ENCODE peak calls at places on chromosomes 11 and 22, in four cellular contexts. One of them, this sample, is unnamed.
A peak's percentile ranks its signal among the peaks of the same experiment; 100 is the strongest.

GRCh38 chr22:25374871-25375270 is 155.4 kb downstream of the CRYBB2 start:
- DNase-seq in K562: no peak
- DNase-seq in IMR-90: no peak
- DNase-seq in GM12878: no peak
- DNase-seq in this sample: no peak

GRCh38 chr22:49970528-49971231 is 10.1 kb downstream of the PIM3 start:
- DNase-seq in K562: peak; percentile 96
- DNase-seq in IMR-90: peak; percentile 97
- DNase-seq in GM12878: peak; percentile 85
- DNase-seq in this sample: peak; percentile 98

GRCh38 chr11:110065189-110065588 is 28.0 kb upstream of the ZC3H12C start:
- DNase-seq in K562: no peak
- DNase-seq in IMR-90: no peak
- DNase-seq in GM12878: no peak
- DNase-seq in this sample: no peak

GRCh38 chr11:3204141-3205015 is 14.2 kb downstream of the MRGPRG start:
- DNase-seq in K562: no peak
- DNase-seq in IMR-90: no peak
- DNase-seq in GM12878: no peak
- DNase-seq in this sample: no peak

GRCh38 chr11:119594639-119595249 is 134.3 kb downstream of the NECTIN1 start:
- DNase-seq in K562: peak; percentile 84
- DNase-seq in IMR-90: peak; percentile 87
- DNase-seq in GM12878: no peak
- DNase-seq in this sample: no peak

GRCh38 chr22:39117585-39118191 is 20.6 kb downstream of the APOBEC3H start:
- DNase-seq in K562: peak; percentile 68
- DNase-seq in IMR-90: peak; percentile 49
- DNase-seq in GM12878: peak; percentile 81
- DNase-seq in this sample: peak; percentile 55

GRCh38 chr11:10727259-10727851 is 23.7 kb upstream of the CTR9 start:
- DNase-seq in K562: no peak
- DNase-seq in IMR-90: peak; percentile 77
- DNase-seq in GM12878: no peak
- DNase-seq in this sample: no peak

GRCh38 chr11:134609361-134610115 is 197.5 kb upstream of the B3GAT1 start:
- DNase-seq in K562: no peak
- DNase-seq in IMR-90: no peak
- DNase-seq in GM12878: no peak
- DNase-seq in this sample: no peak

GRCh38 chr11:35602160-35602793 is 16.0 kb upstream of the FJX1 start:
- DNase-seq in K562: no peak
- DNase-seq in IMR-90: no peak
- DNase-seq in GM12878: no peak
- DNase-seq in this sample: no peak

GRCh38 chr11:121741316-121741715 is 288.5 kb upstream of the SORL1-AS1 start:
- DNase-seq in K562: no peak
- DNase-seq in IMR-90: peak; percentile 32
- DNase-seq in GM12878: no peak
- DNase-seq in this sample: no peak

GRCh38 chr22:17552737-17553136 is 10.6 kb upstream of the SLC25A18 start:
- DNase-seq in K562: no peak
- DNase-seq in IMR-90: no peak
- DNase-seq in GM12878: no peak
- DNase-seq in this sample: no peak

GRCh38 chr11:35419713-35420333 is 465 bp upstream of the SLC1A2 start:
- DNase-seq in K562: no peak
- DNase-seq in IMR-90: no peak
- DNase-seq in GM12878: no peak
- DNase-seq in this sample: no peak

GRCh38 chr11:130782361-130783221 is 133.7 kb downstream of the SNX19 start:
- DNase-seq in K562: no peak
- DNase-seq in IMR-90: peak; percentile 52
- DNase-seq in GM12878: no peak
- DNase-seq in this sample: no peak

GRCh38 chr22:19218541-19219233 is 40.2 kb upstream of the SLC25A1 start:
- DNase-seq in K562: peak; percentile 47
- DNase-seq in IMR-90: no peak
- DNase-seq in GM12878: no peak
- DNase-seq in this sample: no peak

GRCh38 chr11:35047179-35047578 is 91.8 kb upstream of the CD44 start:
- DNase-seq in K562: no peak
- DNase-seq in IMR-90: no peak
- DNase-seq in GM12878: no peak
- DNase-seq in this sample: no peak

GRCh38 chr11:117921893-117922292 is 7.3 kb downstream of the TMPRSS13 start:
- DNase-seq in K562: no peak
- DNase-seq in IMR-90: no peak
- DNase-seq in GM12878: no peak
- DNase-seq in this sample: no peak

GRCh38 chr11:47948137-47948536 is 32.2 kb upstream of the PTPRJ start:
- DNase-seq in K562: peak; percentile 83
- DNase-seq in IMR-90: no peak
- DNase-seq in GM12878: no peak
- DNase-seq in this sample: peak; percentile 68

GRCh38 chr11:71447791-71448256 is 369 bp downstream of the DHCR7 start:
- DNase-seq in K562: peak; percentile 39
- DNase-seq in IMR-90: no peak
- DNase-seq in GM12878: no peak
- DNase-seq in this sample: no peak

GRCh38 chr11:20031155-20032001 is 128.9 kb downstream of the DBX1 start:
- DNase-seq in K562: no peak
- DNase-seq in IMR-90: peak; percentile 95
- DNase-seq in GM12878: no peak
- DNase-seq in this sample: no peak

GRCh38 chr11:27444801-27445215 is 27.8 kb downstream of the LGR4 start:
- DNase-seq in K562: peak; percentile 43
- DNase-seq in IMR-90: no peak
- DNase-seq in GM12878: no peak
- DNase-seq in this sample: no peak

GRCh38 chr11:121717296-121717695 is 264.5 kb upstream of the SORL1-AS1 start:
- DNase-seq in K562: no peak
- DNase-seq in IMR-90: no peak
- DNase-seq in GM12878: no peak
- DNase-seq in this sample: no peak

GRCh38 chr11:95157824-95158223 is 68.2 kb downstream of the ENDOD1 start:
- DNase-seq in K562: no peak
- DNase-seq in IMR-90: no peak
- DNase-seq in GM12878: no peak
- DNase-seq in this sample: no peak

GRCh38 chr11:72058416-72059034 is 21.8 kb downstream of the NUMA1 start:
- DNase-seq in K562: no peak
- DNase-seq in IMR-90: peak; percentile 89
- DNase-seq in GM12878: no peak
- DNase-seq in this sample: no peak

GRCh38 chr11:34150494-34151151 is 45.2 kb downstream of the NAT10 start:
- DNase-seq in K562: no peak
- DNase-seq in IMR-90: no peak
- DNase-seq in GM12878: no peak
- DNase-seq in this sample: no peak

GRCh38 chr11:128201801-128202200 is 385.6 kb downstream of the ETS1 start:
- DNase-seq in K562: no peak
- DNase-seq in IMR-90: no peak
- DNase-seq in GM12878: no peak
- DNase-seq in this sample: no peak

GRCh38 chr11:86811637-86812321 is 11.4 kb downstream of the PRSS23 start:
- DNase-seq in K562: no peak
- DNase-seq in IMR-90: peak; percentile 85
- DNase-seq in GM12878: no peak
- DNase-seq in this sample: peak; percentile 84

GRCh38 chr11:18836415-18836814 is 44.8 kb upstream of the PTPN5 start:
- DNase-seq in K562: no peak
- DNase-seq in IMR-90: no peak
- DNase-seq in GM12878: no peak
- DNase-seq in this sample: no peak

GRCh38 chr11:18721576-18722292 is 4.3 kb downstream of the IGSF22 start:
- DNase-seq in K562: peak; percentile 61
- DNase-seq in IMR-90: peak; percentile 34
- DNase-seq in GM12878: no peak
- DNase-seq in this sample: peak; percentile 64

GRCh38 chr11:10109836-10110235 is 184.2 kb downstream of the SBF2 start:
- DNase-seq in K562: no peak
- DNase-seq in IMR-90: peak; percentile 83
- DNase-seq in GM12878: no peak
- DNase-seq in this sample: no peak

GRCh38 chr11:67379061-67380058 is 6.0 kb upstream of the CLCF1 start:
- DNase-seq in K562: peak; percentile 75
- DNase-seq in IMR-90: no peak
- DNase-seq in GM12878: no peak
- DNase-seq in this sample: peak; percentile 86

GRCh38 chr22:29011200-29011867 is 50.3 kb downstream of the C22orf31 start:
- DNase-seq in K562: no peak
- DNase-seq in IMR-90: no peak
- DNase-seq in GM12878: no peak
- DNase-seq in this sample: no peak

GRCh38 chr11:65415499-65416340 is 6.9 kb upstream of the NEAT1 start:
- DNase-seq in K562: no peak
- DNase-seq in IMR-90: no peak
- DNase-seq in GM12878: no peak
- DNase-seq in this sample: no peak

GRCh38 chr11:123308077-123308476 is 113.0 kb upstream of the CLMP start:
- DNase-seq in K562: no peak
- DNase-seq in IMR-90: peak; percentile 64
- DNase-seq in GM12878: peak; percentile 19
- DNase-seq in this sample: no peak

GRCh38 chr11:19441752-19442553 is 201.2 kb upstream of the E2F8 start:
- DNase-seq in K562: peak; percentile 91
- DNase-seq in IMR-90: peak; percentile 98
- DNase-seq in GM12878: peak; percentile 95
- DNase-seq in this sample: peak; percentile 77

GRCh38 chr11:130839950-130840666 is 76.2 kb downstream of the SNX19 start:
- DNase-seq in K562: no peak
- DNase-seq in IMR-90: peak; percentile 56
- DNase-seq in GM12878: no peak
- DNase-seq in this sample: no peak

GRCh38 chr22:20408891-20409290 is 14.9 kb downstream of the ZNF74 start:
- DNase-seq in K562: no peak
- DNase-seq in IMR-90: no peak
- DNase-seq in GM12878: no peak
- DNase-seq in this sample: no peak

GRCh38 chr11:32829157-32829679 is 509 bp upstream of the PRRG4 start:
- DNase-seq in K562: no peak
- DNase-seq in IMR-90: no peak
- DNase-seq in GM12878: no peak
- DNase-seq in this sample: no peak

GRCh38 chr11:134904103-134904502 is 492.1 kb upstream of the B3GAT1 start:
- DNase-seq in K562: no peak
- DNase-seq in IMR-90: no peak
- DNase-seq in GM12878: no peak
- DNase-seq in this sample: no peak

GRCh38 chr22:33723915-33724314 is 196.4 kb downstream of the LARGE1 start:
- DNase-seq in K562: no peak
- DNase-seq in IMR-90: no peak
- DNase-seq in GM12878: no peak
- DNase-seq in this sample: no peak
- TF ChIP-seq ELK1 in K562: no peak
- TF ChIP-seq ELK1 in IMR-90: no peak
- TF ChIP-seq ELK1 in GM12878: no peak
- TF ChIP-seq ELK1 in this sample: no peak

GRCh38 chr11:44863231-44863630 is 87.5 kb downstream of the TP53I11 start:
- DNase-seq in K562: no peak
- DNase-seq in IMR-90: no peak
- DNase-seq in GM12878: no peak
- DNase-seq in this sample: no peak
- TF ChIP-seq ELK1 in K562: no peak
- TF ChIP-seq ELK1 in IMR-90: no peak
- TF ChIP-seq ELK1 in GM12878: no peak
- TF ChIP-seq ELK1 in this sample: no peak

GRCh38 chr11:116579857-116580727 is 192.7 kb downstream of the BUD13 start:
- DNase-seq in K562: no peak
- DNase-seq in IMR-90: no peak
- DNase-seq in GM12878: no peak
- DNase-seq in this sample: no peak
- TF ChIP-seq ELK1 in K562: no peak
- TF ChIP-seq ELK1 in IMR-90: no peak
- TF ChIP-seq ELK1 in GM12878: no peak
- TF ChIP-seq ELK1 in this sample: no peak

DNA sequence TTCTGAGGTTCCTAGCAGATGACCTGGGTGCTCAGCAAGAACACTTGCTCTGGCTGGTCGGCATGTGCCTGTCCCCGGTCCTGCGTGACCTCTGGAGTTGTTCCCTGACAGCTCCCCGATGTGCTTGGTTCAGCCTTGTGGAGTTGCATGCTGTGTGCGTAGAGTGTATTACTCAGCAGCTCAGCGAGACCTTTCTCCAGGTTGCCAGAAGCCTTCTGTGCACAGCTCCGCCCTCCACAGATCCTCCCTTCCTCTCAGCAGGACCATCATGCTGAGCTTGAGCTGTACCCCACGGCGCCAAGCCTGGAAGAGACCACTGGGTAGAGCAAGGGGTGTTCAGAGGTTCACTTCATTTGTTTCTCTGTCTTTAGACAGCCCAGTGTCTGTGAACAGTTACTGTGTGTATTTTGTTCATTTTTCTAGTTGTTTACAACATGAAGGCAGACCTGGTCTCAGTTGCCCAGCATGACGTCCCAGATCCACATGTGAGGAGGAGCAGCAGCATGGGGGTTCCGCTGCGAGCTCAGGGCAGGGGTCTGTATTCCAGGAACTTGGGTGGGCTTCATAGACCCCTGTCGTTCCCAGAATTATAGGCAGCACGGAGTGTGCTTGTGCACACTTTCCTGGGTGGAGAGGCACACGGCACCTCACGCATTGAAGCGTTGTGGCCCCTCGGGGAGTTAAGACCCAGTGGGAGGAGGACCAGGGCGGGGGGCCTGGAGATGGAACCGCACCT is 148.6 kb downstream of the IGLL1 start:
- DNase-seq in K562: peak; percentile 67
- DNase-seq in IMR-90: no peak
- DNase-seq in GM12878: no peak
- DNase-seq in this sample: peak; percentile 28
- TF ChIP-seq ELK1 in K562: no peak
- TF ChIP-seq ELK1 in IMR-90: no peak
- TF ChIP-seq ELK1 in GM12878: no peak
- TF ChIP-seq ELK1 in this sample: no peak

DNA sequence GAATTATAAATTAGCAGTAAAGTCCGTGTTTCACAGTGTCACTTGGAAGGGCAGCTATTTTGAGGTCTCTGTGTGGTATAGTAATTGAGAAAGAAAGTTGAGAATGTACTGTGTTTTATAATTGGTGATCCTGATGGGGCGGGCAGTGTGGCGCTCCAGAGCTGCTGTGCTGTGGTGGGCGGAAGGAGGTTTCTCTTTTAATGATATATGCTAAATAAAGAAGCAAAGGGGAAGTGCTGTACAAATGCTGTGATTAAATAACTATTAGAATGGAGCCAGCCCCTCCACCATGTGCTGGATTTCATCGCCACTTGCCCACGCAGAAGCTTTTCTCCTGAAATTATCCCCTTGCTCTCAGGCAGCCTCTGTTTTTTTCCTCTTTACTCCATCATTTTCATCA is 24.6 kb downstream of the ATXN10 start:
- DNase-seq in K562: no peak
- DNase-seq in IMR-90: no peak
- DNase-seq in GM12878: no peak
- DNase-seq in this sample: no peak
- TF ChIP-seq ELK1 in K562: no peak
- TF ChIP-seq ELK1 in IMR-90: no peak
- TF ChIP-seq ELK1 in GM12878: no peak
- TF ChIP-seq ELK1 in this sample: no peak

This sample was measured in A549.